ENCODE peak calls at places on chromosomes 4 and X, in six cellular contexts. N is astrocyte, K is Panc1, W is RWPE1, Q is tibial nerve, P is colonic mucosa. A is an unnamed sample.

GRCh38 chrX:131778269-131779218 is 234.7 kb downstream of the OR13H1 start:
- DNase-seq in N (peak; percentile 40), K (no peak), W (no peak), Q (no peak), P (peak; percentile 88), A (no peak)

GRCh38 chr4:52076731-52077130 is 25.6 kb downstream of the SPATA18 start:
- DNase-seq in N (no peak), K (no peak), W (no peak), Q (no peak), P (no peak), A (peak; percentile 75)

GRCh38 chrX:33808636-33809035 is 323.5 kb downstream of the FAM47A start:
- DNase-seq in N (no peak), K (no peak), W (no peak), Q (no peak), P (no peak), A (no peak)

GRCh38 chrX:48676893-48677270 is 6.7 kb upstream of the WAS start:
- DNase-seq in N (no peak), K (no peak), W (no peak), Q (no peak), P (peak; percentile 30), A (no peak)

GRCh38 chrX:71912156-71912555 is 1.5 kb downstream of the NHSL2 start:
- DNase-seq in N (no peak), K (no peak), W (no peak), Q (no peak), P (no peak), A (no peak)

GRCh38 chrX:95056901-95057300 is 1382.9 kb downstream of the FAM133A start:
- DNase-seq in N (peak; percentile 31), K (no peak), W (no peak), Q (no peak), P (no peak), A (no peak)

GRCh38 chrX:68396953-68397352 is 36.3 kb downstream of the OPHN1 start:
- DNase-seq in N (peak; percentile 3), K (no peak), W (no peak), Q (no peak), P (no peak), A (no peak)

GRCh38 chr4:80235451-80235850 is 31.0 kb upstream of the FGF5 start:
- DNase-seq in N (peak; percentile 60), K (peak; percentile 36), W (no peak), Q (no peak), P (no peak), A (no peak)

GRCh38 chr4:163542275-163542674 is 47.8 kb downstream of the TMA16 start:
- DNase-seq in N (peak; percentile 71), K (no peak), W (peak; percentile 58), Q (no peak), P (no peak), A (no peak)

GRCh38 chrX:13646154-13646549 is 6.8 kb upstream of the TCEANC start:
- DNase-seq in N (peak; percentile 23), K (no peak), W (no peak), Q (peak; percentile 70), P (peak; percentile 64), A (peak; percentile 61)

GRCh38 chr4:84126061-84126787 is 372.9 kb downstream of the NKX6-1 start:
- DNase-seq in N (no peak), K (no peak), W (no peak), Q (no peak), P (no peak), A (no peak)

GRCh38 chr4:17580969-17581368 is 4.0 kb downstream of the LAP3 start:
- DNase-seq in N (peak; percentile 86), K (no peak), W (no peak), Q (no peak), P (no peak), A (no peak)

GRCh38 chrX:18210470-18210869 is 10.2 kb downstream of the BEND2 start:
- DNase-seq in N (peak; percentile 0), K (no peak), W (no peak), Q (no peak), P (no peak), A (no peak)

GRCh38 chrX:139078761-139079160 is 367.2 kb upstream of the FGF13 start:
- DNase-seq in N (peak; percentile 52), K (no peak), W (no peak), Q (no peak), P (no peak), A (no peak)

GRCh38 chrX:139081965-139082364 is 370.4 kb upstream of the FGF13 start:
- DNase-seq in N (no peak), K (no peak), W (no peak), Q (no peak), P (no peak), A (no peak)

GRCh38 chrX:139077303-139078131 is 366.0 kb upstream of the FGF13 start:
- DNase-seq in N (peak; percentile 72), K (peak; percentile 51), W (peak; percentile 11), Q (no peak), P (no peak), A (no peak)

GRCh38 chrX:139078342-139078741 is 366.8 kb upstream of the FGF13 start:
- DNase-seq in N (no peak), K (no peak), W (no peak), Q (no peak), P (no peak), A (no peak)

DNA sequence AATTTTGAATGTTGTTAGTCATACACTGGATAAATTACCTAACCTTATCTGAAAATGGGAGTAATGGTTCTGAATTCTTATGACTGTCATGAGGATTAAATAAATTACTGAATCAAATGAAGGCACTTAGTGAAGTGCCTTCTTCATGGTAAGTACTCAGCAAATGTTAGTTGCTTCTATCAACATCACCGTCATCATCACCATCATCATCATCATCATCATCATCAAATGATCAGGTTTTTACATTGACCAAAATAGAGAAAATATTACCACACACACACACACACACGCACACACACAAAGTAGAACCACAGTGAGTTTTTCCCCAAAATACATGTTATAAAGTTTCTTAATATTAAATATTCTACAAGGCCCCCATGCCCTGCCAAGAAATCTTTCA is 368.3 kb upstream of the FGF13 start:
- DNase-seq in N (no peak), K (no peak), W (no peak), Q (no peak), P (no peak), A (no peak)
- TF ChIP-seq CTCF in N (no peak), K (no peak), W (no peak), Q (no peak), P (no peak), A (no peak)

DNA sequence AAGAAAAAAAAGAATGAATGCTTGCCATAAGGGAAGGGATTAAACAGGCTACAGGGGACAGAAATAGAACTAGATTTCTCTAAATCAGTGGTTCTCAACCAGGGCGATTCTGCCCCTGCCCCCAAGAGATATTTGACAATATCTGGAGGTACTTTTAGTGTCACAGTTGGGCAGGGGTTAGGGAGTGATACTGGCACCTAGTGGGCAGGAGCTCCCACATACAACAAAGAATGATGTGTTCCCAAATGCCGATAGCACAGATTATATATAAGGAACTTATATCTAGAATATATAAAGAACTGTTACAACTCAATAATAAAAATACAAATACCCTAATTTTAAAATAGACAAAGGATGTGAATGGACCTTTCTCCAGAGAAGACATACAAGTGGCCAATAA is 14.7 kb downstream of the S100G start:
- DNase-seq in N (no peak), K (no peak), W (no peak), Q (no peak), P (no peak), A (no peak)
- TF ChIP-seq CTCF in N (no peak), K (no peak), W (no peak), Q (no peak), P (no peak), A (no peak)

DNA sequence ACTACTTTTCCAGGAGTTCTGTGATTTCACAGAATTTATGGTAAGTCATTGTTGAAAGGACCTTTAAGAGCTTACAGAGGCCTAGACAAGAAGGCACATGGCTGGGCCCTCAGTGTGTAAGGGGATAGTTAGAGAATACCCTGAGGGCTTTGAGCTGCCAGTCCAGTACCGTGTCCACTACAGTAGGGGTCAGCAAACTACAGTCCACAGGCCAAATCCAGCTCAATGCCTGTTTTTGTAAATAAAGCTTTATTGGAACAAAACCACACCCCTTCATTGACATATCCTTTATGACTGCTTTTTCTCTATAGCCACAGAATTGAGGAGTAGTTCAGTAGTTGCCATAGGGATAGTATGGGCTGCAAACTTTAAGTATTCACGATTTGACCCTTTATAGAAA is 176.2 kb downstream of the MID1 start:
- DNase-seq in N (no peak), K (no peak), W (no peak), Q (no peak), P (no peak), A (no peak)
- TF ChIP-seq CTCF in N (no peak), K (no peak), W (no peak), Q (no peak), P (no peak), A (no peak)

GRCh38 chr4:92172203-92172602 is 131.6 kb upstream of the GRID2 start:
- DNase-seq in N (no peak), K (no peak), W (peak; percentile 1), Q (no peak), P (no peak), A (no peak)
- TF ChIP-seq CTCF in N (peak; percentile 8), K (no peak), W (peak; percentile 9), Q (no peak), P (no peak), A (no peak)

GRCh38 chr4:21512351-21512750 is 436.2 kb downstream of the KCNIP4 start:
- DNase-seq in N (peak; percentile 14), K (no peak), W (peak; percentile 30), Q (no peak), P (no peak), A (no peak)

GRCh38 chr4:21507439-21507838 is 441.1 kb downstream of the KCNIP4 start:
- DNase-seq in N (no peak), K (no peak), W (peak; percentile 3), Q (no peak), P (no peak), A (no peak)
- TF ChIP-seq CTCF in N (peak; percentile 19), K (peak; percentile 38), W (peak; percentile 21), Q (no peak), P (no peak), A (peak; percentile 58)

GRCh38 chr4:87270144-87270543 is 49.7 kb upstream of the KLHL8 start:
- DNase-seq in N (peak; percentile 23), K (no peak), W (peak; percentile 64), Q (no peak), P (no peak), A (no peak)
- TF ChIP-seq CTCF in N (peak; percentile 53), K (peak; percentile 62), W (peak; percentile 75), Q (peak; percentile 21), P (peak; percentile 30), A (no peak)

GRCh38 chr4:169115897-169116254 is 105.8 kb upstream of the CBR4 start:
- DNase-seq in N (peak; percentile 99), K (peak; percentile 67), W (peak; percentile 91), Q (no peak), P (peak; percentile 55), A (no peak)
- TF ChIP-seq CTCF in N (peak; percentile 38), K (no peak), W (no peak), Q (no peak), P (no peak), A (no peak)